ENCODE peak calls at places on chromosomes 3 and 15, in eight cellular contexts. H is GM13977; N is ureter; Z is SJSA1; T is hepatocyte; X is activated naive CD4-positive, alpha-beta T cell treated with anti-CD3 and anti-CD28 coated beads, Interleukin-2, amount 10 ng/mL, durations not matched to agents 7 days and 5 days; Q is neural crest cell; U is AG09309. S is an unnamed sample.

GRCh38 chr3:187252311-187252710 is 39.2 kb downstream of the MASP1 start:
- DNase-seq in H (no peak), N (no peak), Z (no peak), T (no peak), X (no peak), Q (no peak), U (no peak), S (no peak)

GRCh38 chr3:172367205-172368105 is 80.8 kb downstream of the GHSR start:
- DNase-seq in H (no peak), N (no peak), Z (peak; percentile 47), T (no peak), X (no peak), Q (no peak), U (no peak), S (no peak)

GRCh38 chr15:93929375-93930094 is 301.8 kb upstream of the MCTP2 start:
- DNase-seq in H (no peak), N (no peak), Z (peak; percentile 3), T (peak; percentile 42), X (no peak), Q (no peak), U (peak; percentile 17), S (no peak)

GRCh38 chr15:78987891-78988360 is 43.1 kb upstream of the CTSH start:
- DNase-seq in H (no peak), N (no peak), Z (peak; percentile 9), T (no peak), X (no peak), Q (no peak), U (no peak), S (no peak)

GRCh38 chr3:157166559-157166958 is 6.6 kb upstream of the CCNL1 start:
- DNase-seq in H (no peak), N (no peak), Z (no peak), T (peak; percentile 43), X (no peak), Q (no peak), U (no peak), S (no peak)

GRCh38 chr15:36136054-36136453 is 443.4 kb upstream of the CDIN1 start:
- DNase-seq in H (no peak), N (no peak), Z (no peak), T (no peak), X (no peak), Q (no peak), U (no peak), S (no peak)

GRCh38 chr3:138444104-138444503 is 9.7 kb downstream of the ESYT3 start:
- DNase-seq in H (no peak), N (no peak), Z (no peak), T (no peak), X (no peak), Q (no peak), U (no peak), S (no peak)

GRCh38 chr3:138199847-138200246 is 12.7 kb downstream of the ARMC8 start:
- DNase-seq in H (no peak), N (no peak), Z (no peak), T (no peak), X (no peak), Q (no peak), U (no peak), S (no peak)

GRCh38 chr15:56813995-56814394 is 80.7 kb upstream of the ZNF280D start:
- DNase-seq in H (no peak), N (no peak), Z (no peak), T (no peak), X (no peak), Q (no peak), U (no peak), S (no peak)

GRCh38 chr15:60651734-60652141 is 172.8 kb upstream of the ICE2 start:
- DNase-seq in H (no peak), N (no peak), Z (no peak), T (no peak), X (no peak), Q (no peak), U (no peak), S (no peak)

GRCh38 chr3:69541059-69541471 is 155.2 kb upstream of the FRMD4B start:
- DNase-seq in H (peak; percentile 21), N (no peak), Z (peak; percentile 23), T (peak; percentile 31), X (no peak), Q (peak; percentile 2), U (no peak), S (no peak)

GRCh38 chr3:98501863-98502262 is 4.4 kb downstream of the OR5K2 start:
- DNase-seq in H (no peak), N (no peak), Z (no peak), T (no peak), X (no peak), Q (no peak), U (no peak), S (no peak)

GRCh38 chr3:113292933-113293332 is 81.6 kb downstream of the BOC start:
- DNase-seq in H (no peak), N (no peak), Z (no peak), T (no peak), X (no peak), Q (no peak), U (no peak), S (no peak)

GRCh38 chr3:126551839-126552687 is 6.7 kb downstream of the C3orf22 start:
- DNase-seq in H (no peak), N (peak; percentile 28), Z (no peak), T (no peak), X (no peak), Q (no peak), U (no peak), S (no peak)

GRCh38 chr15:49135893-49136292 is 19.5 kb downstream of the COPS2 start:
- DNase-seq in H (no peak), N (no peak), Z (peak; percentile 66), T (no peak), X (no peak), Q (no peak), U (peak; percentile 59), S (no peak)

GRCh38 chr3:191254098-191254873 is 55.2 kb downstream of the OSTN start:
- DNase-seq in H (no peak), N (no peak), Z (no peak), T (no peak), X (no peak), Q (no peak), U (no peak), S (no peak)

GRCh38 chr3:159928692-159929091 is 59.9 kb upstream of the IL12A start:
- DNase-seq in H (no peak), N (no peak), Z (peak; percentile 88), T (no peak), X (no peak), Q (no peak), U (peak; percentile 100), S (no peak)

GRCh38 chr15:31086344-31086743 is 15.2 kb downstream of the TRPM1 start:
- DNase-seq in H (no peak), N (no peak), Z (no peak), T (no peak), X (no peak), Q (no peak), U (no peak), S (no peak)